ENCODE peak calls at places on chromosomes 16 and 17, in four cellular contexts. P, R, U and Q are unnamed samples.

GRCh38 chr17:6853764-6854442 is 22.4 kb upstream of the TEKT1 start:
- DNase-seq in P (no peak), R (peak), U (peak), Q (no peak)

GRCh38 chr17:42843358-42843934 is 934 bp upstream of the AOC2 start:
- DNase-seq in P (no peak), R (no peak), U (peak), Q (no peak)

GRCh38 chr17:45341389-45342158 is 24.8 kb upstream of the MAP3K14 start:
- DNase-seq in P (peak), R (peak), U (no peak), Q (peak)

GRCh38 chr17:74864866-74865395 is 5.2 kb upstream of the GRIN2C start:
- DNase-seq in P (peak), R (peak), U (peak), Q (no peak)

GRCh38 chr17:72535779-72536178 is 415.0 kb downstream of the SOX9 start:
- DNase-seq in P (no peak), R (no peak), U (no peak), Q (no peak)

GRCh38 chr16:30166202-30166902 is 17.1 kb upstream of the CORO1A start:
- DNase-seq in P (no peak), R (no peak), U (no peak), Q (no peak)

GRCh38 chr16:5422643-5423496 is 325.3 kb upstream of the EEF2KMT start:
- DNase-seq in P (no peak), R (no peak), U (no peak), Q (no peak)

GRCh38 chr17:79942591-79943353 is 92.9 kb downstream of the TBC1D16 start:
- DNase-seq in P (peak), R (peak), U (no peak), Q (no peak)

GRCh38 chr17:79160980-79161621 is 86.5 kb downstream of the ENGASE start:
- DNase-seq in P (no peak), R (peak), U (no peak), Q (no peak)

GRCh38 chr16:28546626-28547025 is 7.1 kb upstream of the SGF29 start:
- DNase-seq in P (no peak), R (no peak), U (no peak), Q (no peak)

GRCh38 chr17:27299384-27300049 is 5.6 kb downstream of the WSB1 start:
- DNase-seq in P (no peak), R (no peak), U (no peak), Q (no peak)

GRCh38 chr16:6510261-6510660 is 822.4 kb upstream of the RBFOX1 start:
- DNase-seq in P (no peak), R (no peak), U (no peak), Q (no peak)

GRCh38 chr16:14151256-14152030 is 80.3 kb downstream of the MRTFB start:
- DNase-seq in P (no peak), R (no peak), U (no peak), Q (peak)